ENCODE peak calls at places on chromosomes 11 and 22, in five cellular contexts. J is amniotic stem cell, H is HS-5, W is cardiac muscle cell, A is occipital lobe. V is an unnamed sample.

GRCh38 chr11:120209750-120210650 is 832 bp upstream of the OAF start:
- DNase-seq in J (no peak), H (no peak), W (no peak), A (no peak), V (no peak)

GRCh38 chr11:130909650-130910049 is 6.6 kb downstream of the SNX19 start:
- DNase-seq in J (no peak), H (no peak), W (no peak), A (no peak), V (no peak)

GRCh38 chr22:17164392-17165024 is 5.4 kb upstream of the HDHD5 start:
- DNase-seq in J (no peak), H (no peak), W (no peak), A (no peak), V (no peak)

GRCh38 chr11:31246451-31247165 is 122.9 kb downstream of the DCDC1 start:
- DNase-seq in J (no peak), H (no peak), W (no peak), A (no peak), V (peak)

GRCh38 chr11:1761857-1762536 is 1.7 kb downstream of the CTSD start:
- DNase-seq in J (no peak), H (no peak), W (no peak), A (no peak), V (no peak)

GRCh38 chr11:59206635-59207034 is 6.1 kb downstream of the MPEG1 start:
- DNase-seq in J (no peak), H (no peak), W (peak), A (no peak), V (no peak)

GRCh38 chr11:67287355-67288197 is 1.5 kb upstream of the ANKRD13D start:
- DNase-seq in J (no peak), H (no peak), W (no peak), A (no peak), V (no peak)

GRCh38 chr11:45544826-45545225 is 120.6 kb downstream of the CHST1 start:
- DNase-seq in J (no peak), H (no peak), W (no peak), A (no peak), V (no peak)

GRCh38 chr22:29108137-29108536 is 35.3 kb downstream of the KREMEN1 start:
- DNase-seq in J (peak), H (no peak), W (no peak), A (no peak), V (no peak)

GRCh38 chr11:57072640-57073039 is 83.9 kb downstream of the OR5AK2 start:
- DNase-seq in J (peak), H (peak), W (no peak), A (no peak), V (no peak)

GRCh38 chr11:74255741-74256369 is 55.6 kb downstream of the P4HA3 start:
- DNase-seq in J (peak), H (peak), W (peak), A (no peak), V (peak)

GRCh38 chr11:64558065-64558745 is 32.8 kb upstream of the SLC22A12 start:
- DNase-seq in J (no peak), H (no peak), W (no peak), A (no peak), V (no peak)

GRCh38 chr11:32154275-32154674 is 63.4 kb downstream of the RCN1 start:
- DNase-seq in J (no peak), H (no peak), W (no peak), A (no peak), V (no peak)

GRCh38 chr11:102886999-102887398 is 12.2 kb upstream of the MMP12 start:
- DNase-seq in J (no peak), H (no peak), W (no peak), A (no peak), V (no peak)

GRCh38 chr11:21174781-21175180 is 505.4 kb downstream of the NELL1 start:
- DNase-seq in J (no peak), H (no peak), W (no peak), A (no peak), V (no peak)

GRCh38 chr11:79236541-79236971 is 204.3 kb downstream of the TENM4 start:
- DNase-seq in J (peak), H (no peak), W (peak), A (no peak), V (no peak)

GRCh38 chr11:32266611-32267010 is 168.7 kb downstream of the WT1 start:
- DNase-seq in J (no peak), H (no peak), W (no peak), A (no peak), V (no peak)

GRCh38 chr11:75233688-75234295 is 6.8 kb upstream of the TPBGL start:
- DNase-seq in J (peak), H (no peak), W (peak), A (no peak), V (no peak)

GRCh38 chr11:2896047-2896446 is 10.5 kb upstream of the CDKN1C start:
- DNase-seq in J (no peak), H (no peak), W (no peak), A (no peak), V (no peak)

GRCh38 chr11:96045622-96046456 is 121.9 kb upstream of the MTMR2 start:
- DNase-seq in J (no peak), H (no peak), W (peak), A (peak), V (no peak)

GRCh38 chr11:132623496-132623895 is 908.8 kb downstream of the OPCML start:
- DNase-seq in J (no peak), H (no peak), W (no peak), A (no peak), V (no peak)

GRCh38 chr22:28154856-28155255 is 235.8 kb upstream of the PITPNB start:
- DNase-seq in J (no peak), H (no peak), W (no peak), A (no peak), V (no peak)

V was measured in LNCaP clone FGC.